ENCODE peak calls at places on chromosome 4, in seven cellular contexts. P, M, S, R, G, E and Z are unnamed samples.

GRCh38 chr4:139522457-139522856 is 33.6 kb downstream of the SETD7 start:
- DNase-seq in M (no peak), P (no peak), R (no peak), G (no peak), S (no peak), E (no peak), Z (no peak)

GRCh38 chr4:6969826-6970800 is 60.5 kb downstream of the TBC1D14 start:
- DNase-seq in P (no peak), S (no peak), E (no peak), R (no peak), M (no peak), G (no peak), Z (no peak)

GRCh38 chr4:374298-375160 is 36.9 kb downstream of the ZNF141 start:
- DNase-seq in E (no peak), S (no peak), M (no peak), G (no peak), P (no peak), R (no peak), Z (no peak)

GRCh38 chr4:126560794-126561193 is 1072.0 kb upstream of the INTU start:
- DNase-seq in P (peak), E (no peak), S (no peak), G (no peak), M (no peak), R (no peak), Z (peak)

GRCh38 chr4:3706111-3706511 is 60.1 kb upstream of the ADRA2C start:
- DNase-seq in R (no peak), G (no peak), M (no peak), P (no peak), S (no peak), E (no peak), Z (no peak)

GRCh38 chr4:35493977-35494376 is 750.3 kb downstream of the ARAP2 start:
- DNase-seq in M (no peak), P (no peak), R (no peak), G (no peak), S (no peak), E (no peak), Z (no peak)

GRCh38 chr4:113040793-113041192 is 8.7 kb upstream of the ANK2 start:
- DNase-seq in S (no peak), M (no peak), R (no peak), G (no peak), P (no peak), E (no peak), Z (no peak)

GRCh38 chr4:8671712-8672290 is 79.2 kb downstream of the CPZ start:
- DNase-seq in S (no peak), P (no peak), R (no peak), G (no peak), M (no peak), E (no peak), Z (no peak)

GRCh38 chr4:41287005-41287404 is 30.3 kb downstream of the UCHL1 start:
- DNase-seq in G (no peak), P (peak), E (no peak), S (no peak), R (no peak), M (no peak), Z (peak)

GRCh38 chr4:11470709-11471441 is 42.2 kb upstream of the HS3ST1 start:
- DNase-seq in M (no peak), E (no peak), R (no peak), G (no peak), S (no peak), P (no peak), Z (no peak)